ENCODE peak calls at places on chromosomes 12 and 14, in ten cellular contexts. One of them, this sample, is unnamed. For H3K27me3, the result is how much of the 10 kb centered on the place peaks cover.

GRCh38 chr12:103560604-103561101 is 26.4 kb upstream of the STAB2 start:
- DNase-seq in tibial nerve: no peak
- DNase-seq in HCT116: peak
- DNase-seq in cardiac muscle cell: peak
- DNase-seq in psoas muscle: no peak
- DNase-seq in left ventricle myocardium inferior: no peak
- DNase-seq in AG04450: peak
- DNase-seq in IMR-90: peak
- DNase-seq in brain microvascular endothelial cell: peak
- DNase-seq in heart left ventricle: no peak
- DNase-seq in this sample: no peak

GRCh38 chr12:109822951-109823411 is 10.2 kb downstream of the TRPV4 start:
- DNase-seq in tibial nerve: no peak
- DNase-seq in HCT116: no peak
- DNase-seq in cardiac muscle cell: no peak
- DNase-seq in psoas muscle: peak
- DNase-seq in left ventricle myocardium inferior: no peak
- DNase-seq in AG04450: no peak
- DNase-seq in IMR-90: no peak
- DNase-seq in brain microvascular endothelial cell: no peak
- DNase-seq in heart left ventricle: peak
- DNase-seq in this sample: no peak

GRCh38 chr14:63759454-63759853 is 31.6 kb upstream of the SGPP1 start:
- DNase-seq in tibial nerve: no peak
- DNase-seq in HCT116: no peak
- DNase-seq in cardiac muscle cell: peak
- DNase-seq in psoas muscle: no peak
- DNase-seq in left ventricle myocardium inferior: no peak
- DNase-seq in AG04450: no peak
- DNase-seq in IMR-90: peak
- DNase-seq in brain microvascular endothelial cell: no peak
- DNase-seq in heart left ventricle: no peak
- DNase-seq in this sample: no peak

GRCh38 chr14:73771848-73772705 is 57.9 kb upstream of the PNMA1 start:
- DNase-seq in tibial nerve: no peak
- DNase-seq in HCT116: no peak
- DNase-seq in cardiac muscle cell: peak
- DNase-seq in psoas muscle: peak
- DNase-seq in left ventricle myocardium inferior: no peak
- DNase-seq in AG04450: no peak
- DNase-seq in IMR-90: peak
- DNase-seq in brain microvascular endothelial cell: peak
- DNase-seq in heart left ventricle: peak
- DNase-seq in this sample: peak

GRCh38 chr14:75182820-75183219 is 6.4 kb upstream of the TMED10 start:
- DNase-seq in tibial nerve: peak
- DNase-seq in HCT116: no peak
- DNase-seq in cardiac muscle cell: peak
- DNase-seq in psoas muscle: no peak
- DNase-seq in left ventricle myocardium inferior: no peak
- DNase-seq in AG04450: peak
- DNase-seq in IMR-90: peak
- DNase-seq in brain microvascular endothelial cell: peak
- DNase-seq in heart left ventricle: no peak
- DNase-seq in this sample: no peak

GRCh38 chr14:100202712-100203111 is 36.2 kb upstream of the YY1 start:
- DNase-seq in tibial nerve: no peak
- DNase-seq in HCT116: no peak
- DNase-seq in cardiac muscle cell: no peak
- DNase-seq in psoas muscle: no peak
- DNase-seq in left ventricle myocardium inferior: no peak
- DNase-seq in AG04450: no peak
- DNase-seq in IMR-90: no peak
- DNase-seq in brain microvascular endothelial cell: no peak
- DNase-seq in heart left ventricle: no peak
- DNase-seq in this sample: no peak

GRCh38 chr12:55845785-55846496 is 3.2 kb upstream of the MMP19 start:
- DNase-seq in tibial nerve: no peak
- DNase-seq in HCT116: no peak
- DNase-seq in cardiac muscle cell: peak
- DNase-seq in psoas muscle: no peak
- DNase-seq in left ventricle myocardium inferior: no peak
- DNase-seq in AG04450: no peak
- DNase-seq in IMR-90: no peak
- DNase-seq in brain microvascular endothelial cell: no peak
- DNase-seq in heart left ventricle: peak
- DNase-seq in this sample: no peak

GRCh38 chr12:90170740-90171139 is 462.1 kb upstream of the ATP2B1 start:
- DNase-seq in tibial nerve: no peak
- DNase-seq in HCT116: no peak
- DNase-seq in cardiac muscle cell: no peak
- DNase-seq in psoas muscle: no peak
- DNase-seq in left ventricle myocardium inferior: no peak
- DNase-seq in AG04450: no peak
- DNase-seq in IMR-90: no peak
- DNase-seq in brain microvascular endothelial cell: no peak
- DNase-seq in heart left ventricle: no peak
- DNase-seq in this sample: no peak

GRCh38 chr12:9756756-9757155 is 3.9 kb downstream of the CD69 start:
- DNase-seq in tibial nerve: no peak
- DNase-seq in HCT116: no peak
- DNase-seq in cardiac muscle cell: no peak
- DNase-seq in psoas muscle: no peak
- DNase-seq in left ventricle myocardium inferior: no peak
- DNase-seq in AG04450: no peak
- DNase-seq in IMR-90: no peak
- DNase-seq in brain microvascular endothelial cell: no peak
- DNase-seq in heart left ventricle: no peak
- DNase-seq in this sample: no peak

GRCh38 chr12:13130981-13131380 is 27.5 kb upstream of the GSG1 start:
- DNase-seq in tibial nerve: no peak
- DNase-seq in HCT116: no peak
- DNase-seq in cardiac muscle cell: no peak
- DNase-seq in psoas muscle: no peak
- DNase-seq in left ventricle myocardium inferior: no peak
- DNase-seq in AG04450: no peak
- DNase-seq in IMR-90: no peak
- DNase-seq in brain microvascular endothelial cell: no peak
- DNase-seq in heart left ventricle: no peak
- DNase-seq in this sample: no peak

GRCh38 chr12:98592825-98593322 is 612 bp upstream of the SLC25A3 start:
- DNase-seq in tibial nerve: no peak
- DNase-seq in HCT116: no peak
- DNase-seq in cardiac muscle cell: no peak
- DNase-seq in psoas muscle: no peak
- DNase-seq in left ventricle myocardium inferior: no peak
- DNase-seq in AG04450: no peak
- DNase-seq in IMR-90: no peak
- DNase-seq in brain microvascular endothelial cell: no peak
- DNase-seq in heart left ventricle: no peak
- DNase-seq in this sample: no peak

GRCh38 chr12:64099430-64099829 is 122.7 kb downstream of the KICS2 start:
- DNase-seq in tibial nerve: peak
- DNase-seq in HCT116: peak
- DNase-seq in cardiac muscle cell: peak
- DNase-seq in psoas muscle: peak
- DNase-seq in left ventricle myocardium inferior: peak
- DNase-seq in AG04450: peak
- DNase-seq in IMR-90: peak
- DNase-seq in brain microvascular endothelial cell: peak
- DNase-seq in heart left ventricle: peak
- DNase-seq in this sample: peak

GRCh38 chr14:34660796-34661195 is 30.8 kb upstream of the SNX6 start:
- DNase-seq in tibial nerve: no peak
- DNase-seq in HCT116: no peak
- DNase-seq in cardiac muscle cell: no peak
- DNase-seq in psoas muscle: no peak
- DNase-seq in left ventricle myocardium inferior: no peak
- DNase-seq in AG04450: no peak
- DNase-seq in IMR-90: no peak
- DNase-seq in brain microvascular endothelial cell: no peak
- DNase-seq in heart left ventricle: no peak
- DNase-seq in this sample: no peak

GRCh38 chr14:34650786-34651584 is 21.0 kb upstream of the SNX6 start:
- DNase-seq in tibial nerve: no peak
- DNase-seq in HCT116: peak
- DNase-seq in cardiac muscle cell: peak
- DNase-seq in psoas muscle: peak
- DNase-seq in left ventricle myocardium inferior: no peak
- DNase-seq in AG04450: peak
- DNase-seq in IMR-90: peak
- DNase-seq in brain microvascular endothelial cell: peak
- DNase-seq in heart left ventricle: no peak
- DNase-seq in this sample: no peak

DNA sequence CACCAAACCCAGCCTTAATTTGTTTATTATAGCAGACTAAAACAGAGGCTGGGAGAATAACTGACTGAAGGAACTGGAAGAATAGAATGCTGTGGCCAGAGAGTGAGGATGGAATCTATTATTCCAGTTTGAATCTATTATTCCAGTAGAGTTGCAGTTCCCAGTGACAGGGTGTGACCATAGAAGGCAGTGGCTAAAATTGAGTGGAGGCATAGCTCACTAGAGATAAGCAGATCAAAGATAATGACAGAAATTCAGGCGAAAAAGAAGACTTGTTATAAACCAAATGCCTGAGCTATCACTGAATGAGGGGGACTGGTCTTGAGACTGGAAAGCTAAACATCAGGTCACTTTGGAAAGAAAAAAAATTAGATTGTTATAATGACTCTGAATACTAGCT is 26.0 kb upstream of the SNX6 start:
- DNase-seq in tibial nerve: no peak
- DNase-seq in HCT116: no peak
- DNase-seq in cardiac muscle cell: no peak
- DNase-seq in psoas muscle: no peak
- DNase-seq in left ventricle myocardium inferior: no peak
- DNase-seq in AG04450: no peak
- DNase-seq in IMR-90: no peak
- DNase-seq in brain microvascular endothelial cell: no peak
- DNase-seq in heart left ventricle: no peak
- DNase-seq in this sample: no peak
- H3K27me3 ChIP-seq in tibial nerve: under half
- H3K27me3 ChIP-seq in HCT116: under half
- H3K27me3 ChIP-seq in cardiac muscle cell: under half
- H3K27me3 ChIP-seq in psoas muscle: under half
- H3K27me3 ChIP-seq in left ventricle myocardium inferior: under half
- H3K27me3 ChIP-seq in AG04450: under half
- H3K27me3 ChIP-seq in IMR-90: under half
- H3K27me3 ChIP-seq in brain microvascular endothelial cell: under half
- H3K27me3 ChIP-seq in heart left ventricle: under half
- H3K27me3 ChIP-seq in this sample: under half

DNA sequence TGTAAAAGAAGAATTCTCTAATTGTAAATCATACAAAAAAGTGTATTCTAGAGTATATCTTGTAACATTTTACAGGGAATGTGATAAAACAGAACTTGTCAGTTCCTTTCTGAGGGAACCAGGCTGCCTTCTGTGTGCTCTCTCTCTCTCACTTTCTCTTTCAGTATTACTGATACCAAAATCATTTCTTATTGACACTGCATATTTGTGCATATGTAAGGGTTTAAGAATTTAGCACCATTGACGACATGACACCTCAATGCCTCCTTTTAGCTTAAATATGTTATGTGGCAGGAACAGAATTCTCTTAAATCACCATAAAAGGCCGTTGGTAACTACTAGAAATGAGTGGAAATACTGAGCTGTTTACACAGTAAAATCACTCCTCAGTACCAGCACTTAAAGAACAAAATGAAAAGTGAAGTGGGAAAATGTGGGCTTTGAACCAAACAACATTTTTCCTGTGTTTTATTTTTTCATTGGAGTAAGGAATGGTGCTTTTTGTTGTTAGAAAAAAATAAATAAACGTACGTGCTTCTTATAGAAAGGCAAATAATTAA is 457.7 kb upstream of the SYT1 start:
- DNase-seq in tibial nerve: no peak
- DNase-seq in HCT116: no peak
- DNase-seq in cardiac muscle cell: peak
- DNase-seq in psoas muscle: no peak
- DNase-seq in left ventricle myocardium inferior: no peak
- DNase-seq in AG04450: no peak
- DNase-seq in IMR-90: peak
- DNase-seq in brain microvascular endothelial cell: peak
- DNase-seq in heart left ventricle: no peak
- DNase-seq in this sample: no peak
- TF ChIP-seq CTCF in tibial nerve: no peak
- TF ChIP-seq CTCF in HCT116: no peak
- TF ChIP-seq CTCF in cardiac muscle cell: no peak
- TF ChIP-seq CTCF in psoas muscle: no peak
- TF ChIP-seq CTCF in left ventricle myocardium inferior: no peak
- TF ChIP-seq CTCF in AG04450: no peak
- TF ChIP-seq CTCF in IMR-90: no peak
- TF ChIP-seq CTCF in brain microvascular endothelial cell: no peak
- TF ChIP-seq CTCF in heart left ventricle: no peak
- TF ChIP-seq CTCF in this sample: no peak

DNA sequence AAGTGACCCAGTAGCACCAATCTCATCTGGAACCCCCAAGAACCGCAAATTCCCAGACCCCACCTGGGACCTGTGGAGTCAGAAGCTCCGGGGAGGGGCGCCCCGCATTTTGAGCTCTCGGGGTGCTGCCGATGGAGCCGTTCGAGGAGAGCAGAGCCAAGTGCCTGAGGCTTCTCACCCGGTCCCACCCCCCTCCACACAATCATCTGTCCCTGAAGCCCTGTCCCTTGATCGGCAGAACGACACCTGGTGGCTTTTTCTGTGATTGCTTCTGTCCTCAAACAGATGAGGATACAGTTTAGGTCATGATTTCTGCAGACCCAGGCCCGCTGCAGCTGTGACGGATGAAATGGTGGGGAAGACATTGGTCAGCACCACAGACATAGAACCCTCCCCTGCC is 74.7 kb downstream of the NOC4L start:
- DNase-seq in tibial nerve: no peak
- DNase-seq in HCT116: peak
- DNase-seq in cardiac muscle cell: no peak
- DNase-seq in psoas muscle: no peak
- DNase-seq in left ventricle myocardium inferior: no peak
- DNase-seq in AG04450: no peak
- DNase-seq in IMR-90: no peak
- DNase-seq in brain microvascular endothelial cell: no peak
- DNase-seq in heart left ventricle: no peak
- DNase-seq in this sample: no peak
- H3K27me3 ChIP-seq in tibial nerve: under half
- H3K27me3 ChIP-seq in HCT116: under half
- H3K27me3 ChIP-seq in cardiac muscle cell: under half
- H3K27me3 ChIP-seq in psoas muscle: under half
- H3K27me3 ChIP-seq in left ventricle myocardium inferior: half or more
- H3K27me3 ChIP-seq in AG04450: under half
- H3K27me3 ChIP-seq in IMR-90: under half
- H3K27me3 ChIP-seq in brain microvascular endothelial cell: under half
- H3K27me3 ChIP-seq in heart left ventricle: under half
- H3K27me3 ChIP-seq in this sample: under half

DNA sequence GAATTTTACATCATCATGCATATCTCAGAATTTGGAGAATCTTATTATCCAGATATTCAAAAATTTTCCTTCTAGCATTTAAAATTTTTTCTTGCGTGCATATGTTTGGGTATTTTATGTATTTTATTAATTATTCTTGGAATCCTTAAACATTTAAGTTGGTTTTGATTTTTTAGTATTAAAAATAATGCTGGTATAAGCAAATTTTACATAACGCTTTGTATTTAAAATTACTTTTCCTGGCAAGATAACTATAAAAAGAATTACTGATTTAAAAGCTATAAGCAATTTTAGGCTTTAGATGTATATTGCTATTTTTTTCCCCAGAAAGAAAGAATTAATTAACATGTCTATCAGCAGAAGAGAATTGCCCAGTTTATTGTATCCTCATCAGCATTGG is 224.6 kb upstream of the STXBP6 start:
- DNase-seq in tibial nerve: no peak
- DNase-seq in HCT116: no peak
- DNase-seq in cardiac muscle cell: no peak
- DNase-seq in psoas muscle: no peak
- DNase-seq in left ventricle myocardium inferior: no peak
- DNase-seq in AG04450: no peak
- DNase-seq in IMR-90: no peak
- DNase-seq in brain microvascular endothelial cell: no peak
- DNase-seq in heart left ventricle: no peak
- DNase-seq in this sample: no peak
- TF ChIP-seq CTCF in tibial nerve: no peak
- TF ChIP-seq CTCF in HCT116: no peak
- TF ChIP-seq CTCF in cardiac muscle cell: no peak
- TF ChIP-seq CTCF in psoas muscle: no peak
- TF ChIP-seq CTCF in left ventricle myocardium inferior: no peak
- TF ChIP-seq CTCF in AG04450: no peak
- TF ChIP-seq CTCF in IMR-90: no peak
- TF ChIP-seq CTCF in brain microvascular endothelial cell: no peak
- TF ChIP-seq CTCF in heart left ventricle: no peak
- TF ChIP-seq CTCF in this sample: no peak